ENCODE peak calls at places on chromosome 9, in five cellular contexts. I is heart right ventricle, J is Peyer's patch, F is sigmoid colon, Q is GM12878. E is an unnamed sample.
A peak's percentile ranks its signal among the peaks of the same experiment; 100 is the strongest.

GRCh38 chr9:9556865-9557803 is 1055.7 kb downstream of the PTPRD start:
- DNase-seq in F (no peak), I (no peak), Q (no peak), J (no peak), E (no peak)

GRCh38 chr9:79357185-79357584 is 214.6 kb upstream of the TLE4 start:
- DNase-seq in I (no peak), Q (no peak), J (no peak), F (no peak), E (no peak)

GRCh38 chr9:136404801-136405136 is 4.8 kb upstream of the SNAPC4 start:
- DNase-seq in J (no peak), Q (no peak), F (no peak), I (no peak), E (no peak)

GRCh38 chr9:101440714-101441230 is 5.2 kb upstream of the ALDOB start:
- DNase-seq in F (no peak), I (no peak), J (no peak), Q (no peak), E (no peak)

GRCh38 chr9:115016369-115016768 is 86.0 kb upstream of the TNFSF8 start:
- DNase-seq in Q (no peak), J (no peak), I (no peak), F (no peak), E (no peak)

GRCh38 chr9:684055-684949 is 157.2 kb upstream of the DMRT1 start:
- DNase-seq in F (no peak), Q (no peak), J (no peak), I (no peak), E (peak; percentile 75)

GRCh38 chr9:130835441-130836298 is 616 bp downstream of the ABL1 start:
- DNase-seq in J (no peak), I (peak; percentile 47), F (peak; percentile 79), Q (no peak), E (peak; percentile 65)

GRCh38 chr9:94553029-94553938 is 1.6 kb upstream of the PCAT7 start:
- DNase-seq in F (no peak), Q (no peak), I (no peak), J (no peak), E (no peak)

GRCh38 chr9:90950600-90950999 is 149.0 kb downstream of the SYK start:
- DNase-seq in J (no peak), Q (no peak), F (no peak), I (no peak), E (peak; percentile 56)

GRCh38 chr9:117409321-117409720 is 5.5 kb downstream of the ASTN2 start:
- DNase-seq in I (no peak), Q (no peak), F (no peak), J (no peak), E (no peak)

GRCh38 chr9:127550277-127550676 is 61.8 kb upstream of the STXBP1 start:
- DNase-seq in I (no peak), F (no peak), J (no peak), Q (no peak), E (no peak)

GRCh38 chr9:81833563-81834345 is 94.5 kb upstream of the SPATA31D4 start:
- DNase-seq in F (no peak), J (no peak), Q (no peak), I (no peak), E (no peak)

GRCh38 chr9:127540664-127541041 is 71.4 kb upstream of the STXBP1 start:
- DNase-seq in F (no peak), I (no peak), Q (no peak), J (no peak), E (no peak)

GRCh38 chr9:90888941-90889340 is 87.3 kb downstream of the SYK start:
- DNase-seq in Q (no peak), I (no peak), F (no peak), J (no peak), E (no peak)

GRCh38 chr9:98002808-98003207 is 19.7 kb downstream of the ANP32B start:
- DNase-seq in J (no peak), I (no peak), Q (no peak), F (no peak), E (no peak)

GRCh38 chr9:81656004-81656403 is 33.3 kb downstream of the TLE1 start:
- DNase-seq in Q (peak; percentile 31), I (no peak), F (no peak), J (peak; percentile 81), E (no peak)

GRCh38 chr9:110143969-110144545 is 63.9 kb downstream of the C9orf152 start:
- DNase-seq in Q (no peak), F (no peak), I (no peak), J (peak; percentile 54), E (no peak)

GRCh38 chr9:16718952-16719351 is 151.5 kb downstream of the BNC2 start:
- DNase-seq in I (no peak), J (no peak), F (no peak), Q (no peak), E (no peak)

GRCh38 chr9:134010310-134010709 is 15.0 kb upstream of the BRD3OS start:
- DNase-seq in J (no peak), I (no peak), F (no peak), Q (no peak), E (no peak)

GRCh38 chr9:129633207-129633606 is 7.2 kb downstream of the NTMT1 start:
- DNase-seq in Q (no peak), F (no peak), J (no peak), I (no peak), E (no peak)
- H3K36me3 ChIP-seq in Q (peaks cover 18% of the 10 kb centered on the region), F (peaks cover 14% of the 10 kb centered on the region), J (no peaks in the 10 kb centered on the region), I (peaks cover 13% of the 10 kb centered on the region), E (peaks cover 54% of the 10 kb centered on the region)

GRCh38 chr9:71685394-71685793 is 82.9 kb downstream of the CEMIP2 start:
- DNase-seq in Q (no peak), I (no peak), J (peak; percentile 35), F (no peak), E (no peak)
- H3K36me3 ChIP-seq in Q (no peaks in the 10 kb centered on the region), I (no peaks in the 10 kb centered on the region), J (no peaks in the 10 kb centered on the region), F (no peaks in the 10 kb centered on the region), E (peaks cover 55% of the 10 kb centered on the region)

GRCh38 chr9:121935744-121936143 is 157.4 kb downstream of the TTLL11 start:
- DNase-seq in I (no peak), J (no peak), F (no peak), Q (no peak), E (no peak)
- H3K36me3 ChIP-seq in I (no peaks in the 10 kb centered on the region), J (no peaks in the 10 kb centered on the region), F (no peaks in the 10 kb centered on the region), Q (no peaks in the 10 kb centered on the region), E (no peaks in the 10 kb centered on the region)

GRCh38 chr9:129633848-129634247 is 7.9 kb downstream of the NTMT1 start:
- DNase-seq in I (no peak), J (no peak), Q (no peak), F (no peak), E (no peak)

GRCh38 chr9:129630967-129631672 is 5.2 kb downstream of the NTMT1 start:
- DNase-seq in I (no peak), Q (no peak), J (no peak), F (no peak), E (no peak)

GRCh38 chr9:129629251-129629650 is 3.3 kb downstream of the NTMT1 start:
- DNase-seq in I (no peak), F (no peak), Q (no peak), J (no peak), E (no peak)

GRCh38 chr9:129632460-129632859 is 6.5 kb downstream of the NTMT1 start:
- DNase-seq in J (no peak), F (no peak), I (no peak), Q (no peak), E (no peak)

DNA sequence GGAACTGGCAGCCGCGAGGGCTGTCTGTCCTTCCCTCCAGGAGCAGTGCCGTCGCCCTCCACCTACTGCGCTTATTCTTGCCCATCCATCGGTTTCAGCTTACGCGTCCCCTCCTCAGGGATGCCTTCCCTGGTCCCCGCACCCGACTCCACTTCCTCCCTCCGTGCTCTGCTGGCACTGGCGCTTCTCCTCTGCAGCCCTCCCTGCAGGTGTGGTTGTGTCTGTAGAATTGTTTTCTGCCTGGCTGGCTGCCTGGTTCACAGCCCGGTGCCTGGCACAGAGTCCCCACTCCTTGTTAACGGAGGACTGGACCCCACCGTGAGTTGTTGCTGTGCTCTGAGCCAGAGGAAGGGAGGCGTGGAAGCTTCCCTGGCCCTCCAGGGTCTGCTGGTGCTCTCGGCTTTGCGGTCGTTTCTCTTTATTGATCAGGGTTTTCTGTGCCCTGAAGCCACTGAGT is 5.7 kb downstream of the NTMT1 start:
- DNase-seq in J (no peak), F (no peak), Q (no peak), I (no peak), E (no peak)
- H3K36me3 ChIP-seq in J (no peaks in the 10 kb centered on the region), F (peaks cover 14% of the 10 kb centered on the region), Q (peaks cover 14% of the 10 kb centered on the region), I (peaks cover 13% of the 10 kb centered on the region), E (peaks cover 39% of the 10 kb centered on the region)